ENCODE peak calls at places on chromosome 10, in eight cellular contexts. N is T-helper 9 cell; V is fibroblast of pulmonary artery; F is pancreas; K is activated naive CD4-positive, alpha-beta T cell treated with anti-CD3 and anti-CD28 coated beads, Interleukin-2, amount 50 U/mL, for 16 hours; R is RCC 7860; A is dorsolateral prefrontal cortex; T is iPS-NIHi11. I is an unnamed sample.

GRCh38 chr10:47024399-47025252 is 113.4 kb downstream of the PTPN20 start:
- DNase-seq in N (peak), V (peak), F (peak), K (peak), R (no peak), A (peak), T (peak), I (peak)

GRCh38 chr10:86699991-86700840 is 31.9 kb downstream of the LDB3 start:
- DNase-seq in N (no peak), V (no peak), F (no peak), K (no peak), R (no peak), A (no peak), T (no peak), I (no peak)

GRCh38 chr10:113858541-113858940 is 4.1 kb downstream of the NHLRC2 start:
- DNase-seq in N (no peak), V (peak), F (no peak), K (no peak), R (no peak), A (no peak), T (no peak), I (no peak)

GRCh38 chr10:102119417-102120141 is 589 bp downstream of the LDB1 start:
- DNase-seq in N (peak), V (peak), F (peak), K (peak), R (peak), A (no peak), T (peak), I (peak)

GRCh38 chr10:89342219-89342966 is 14.6 kb downstream of the IFIT3 start:
- DNase-seq in N (no peak), V (peak), F (no peak), K (no peak), R (peak), A (peak), T (no peak), I (no peak)

GRCh38 chr10:102409604-102410426 is 8.8 kb downstream of the PSD start:
- DNase-seq in N (no peak), V (no peak), F (no peak), K (no peak), R (no peak), A (no peak), T (peak), I (peak)

GRCh38 chr10:97533888-97534287 is 35.2 kb downstream of the UBTD1 start:
- DNase-seq in N (no peak), V (no peak), F (no peak), K (no peak), R (no peak), A (no peak), T (no peak), I (no peak)

GRCh38 chr10:96743988-96744585 is 23.8 kb upstream of the PIK3AP1 start:
- DNase-seq in N (no peak), V (peak), F (no peak), K (no peak), R (no peak), A (no peak), T (no peak), I (peak)

GRCh38 chr10:30378607-30379006 is 29.5 kb upstream of the MTPAP start:
- DNase-seq in N (no peak), V (no peak), F (no peak), K (no peak), R (no peak), A (no peak), T (no peak), I (no peak)

GRCh38 chr10:96960872-96961271 is 128.8 kb downstream of the LCOR start:
- DNase-seq in N (no peak), V (no peak), F (no peak), K (no peak), R (no peak), A (no peak), T (no peak), I (no peak)

GRCh38 chr10:101236376-101237079 is 7.3 kb upstream of the LBX1 start:
- DNase-seq in N (no peak), V (no peak), F (no peak), K (no peak), R (no peak), A (no peak), T (peak), I (peak)

GRCh38 chr10:94963901-94964300 is 25.4 kb downstream of the CYP2C9 start:
- DNase-seq in N (no peak), V (peak), F (peak), K (no peak), R (peak), A (no peak), T (peak), I (peak)

GRCh38 chr10:130371156-130371555 is 235.0 kb downstream of the GLRX3 start:
- DNase-seq in N (no peak), V (no peak), F (no peak), K (no peak), R (no peak), A (no peak), T (no peak), I (no peak)

GRCh38 chr10:13047529-13048206 is 46.2 kb upstream of the CCDC3 start:
- DNase-seq in N (no peak), V (no peak), F (no peak), K (no peak), R (no peak), A (no peak), T (no peak), I (peak)

GRCh38 chr10:46223626-46224413 is 63.0 kb upstream of the ANTXRL start:
- DNase-seq in N (no peak), V (no peak), F (no peak), K (no peak), R (no peak), A (no peak), T (no peak), I (no peak)

GRCh38 chr10:121405096-121405495 is 193.1 kb downstream of the FGFR2 start:
- DNase-seq in N (no peak), V (no peak), F (peak), K (no peak), R (no peak), A (no peak), T (no peak), I (no peak)

GRCh38 chr10:130495891-130496642 is 359.9 kb downstream of the GLRX3 start:
- DNase-seq in N (no peak), V (peak), F (no peak), K (no peak), R (no peak), A (no peak), T (no peak), I (no peak)

GRCh38 chr10:92892706-92893054 is 44.4 kb downstream of the EXOC6 start:
- DNase-seq in N (no peak), V (no peak), F (no peak), K (no peak), R (no peak), A (no peak), T (no peak), I (no peak)

GRCh38 chr10:72098301-72099053 is 10.1 kb upstream of the SPOCK2 start:
- DNase-seq in N (no peak), V (no peak), F (no peak), K (no peak), R (no peak), A (no peak), T (no peak), I (no peak)

GRCh38 chr10:70850097-70850496 is 34.3 kb downstream of the SGPL1 start:
- DNase-seq in N (no peak), V (peak), F (no peak), K (no peak), R (no peak), A (no peak), T (no peak), I (no peak)

GRCh38 chr10:130757271-130757670 is 554.2 kb downstream of the TCERG1L start:
- DNase-seq in N (no peak), V (no peak), F (no peak), K (no peak), R (no peak), A (no peak), T (no peak), I (no peak)

GRCh38 chr10:118968482-118968881 is 61.0 kb upstream of the NANOS1 start:
- DNase-seq in N (no peak), V (no peak), F (no peak), K (no peak), R (no peak), A (no peak), T (no peak), I (no peak)

GRCh38 chr10:54985732-54986131 is 184.7 kb upstream of the PCDH15 start:
- DNase-seq in N (no peak), V (peak), F (no peak), K (no peak), R (no peak), A (no peak), T (peak), I (peak)

GRCh38 chr10:91883549-91884542 is 25.4 kb downstream of the FGFBP3 start:
- DNase-seq in N (no peak), V (peak), F (peak), K (no peak), R (no peak), A (no peak), T (peak), I (peak)

I was measured in H7.